ENCODE peak calls at places on chromosomes 7 and 10, in six cellular contexts. One of them, this sample, is unnamed.

GRCh38 chr7:121140790-121141189 is 152.3 kb downstream of the CPED1 start:
- DNase-seq in midbrain: no peak
- DNase-seq in stimulated activated CD4-positive, alpha-beta T cell treated with anti-CD3 and anti-CD28 coated beads, Interleukin-15, amount 100 ng/mL, for 24 hours: peak; percentile 15
- DNase-seq in NCI-H146: no peak
- DNase-seq in naive thymus-derived CD8-positive, alpha-beta T cell: no peak
- DNase-seq in CD4-positive, CD25-positive, alpha-beta regulatory T cell: no peak
- DNase-seq in this sample: no peak

GRCh38 chr7:28686418-28686800 is 271.7 kb downstream of the TRIL start:
- DNase-seq in midbrain: peak; percentile 70
- DNase-seq in stimulated activated CD4-positive, alpha-beta T cell treated with anti-CD3 and anti-CD28 coated beads, Interleukin-15, amount 100 ng/mL, for 24 hours: no peak
- DNase-seq in NCI-H146: no peak
- DNase-seq in naive thymus-derived CD8-positive, alpha-beta T cell: no peak
- DNase-seq in CD4-positive, CD25-positive, alpha-beta regulatory T cell: no peak
- DNase-seq in this sample: no peak

GRCh38 chr10:114350751-114351150 is 53.6 kb downstream of the AFAP1L2 start:
- DNase-seq in midbrain: no peak
- DNase-seq in stimulated activated CD4-positive, alpha-beta T cell treated with anti-CD3 and anti-CD28 coated beads, Interleukin-15, amount 100 ng/mL, for 24 hours: no peak
- DNase-seq in NCI-H146: no peak
- DNase-seq in naive thymus-derived CD8-positive, alpha-beta T cell: no peak
- DNase-seq in CD4-positive, CD25-positive, alpha-beta regulatory T cell: no peak
- DNase-seq in this sample: no peak

GRCh38 chr7:44280993-44281721 is 44.2 kb downstream of the CAMK2B start:
- DNase-seq in midbrain: no peak
- DNase-seq in stimulated activated CD4-positive, alpha-beta T cell treated with anti-CD3 and anti-CD28 coated beads, Interleukin-15, amount 100 ng/mL, for 24 hours: peak; percentile 1
- DNase-seq in NCI-H146: no peak
- DNase-seq in naive thymus-derived CD8-positive, alpha-beta T cell: peak; percentile 9
- DNase-seq in CD4-positive, CD25-positive, alpha-beta regulatory T cell: no peak
- DNase-seq in this sample: no peak

GRCh38 chr7:107150375-107151073 is 18.3 kb upstream of the HBP1 start:
- DNase-seq in midbrain: peak; percentile 67
- DNase-seq in stimulated activated CD4-positive, alpha-beta T cell treated with anti-CD3 and anti-CD28 coated beads, Interleukin-15, amount 100 ng/mL, for 24 hours: peak; percentile 80
- DNase-seq in NCI-H146: peak; percentile 61
- DNase-seq in naive thymus-derived CD8-positive, alpha-beta T cell: peak; percentile 76
- DNase-seq in CD4-positive, CD25-positive, alpha-beta regulatory T cell: peak; percentile 76
- DNase-seq in this sample: peak; percentile 60

GRCh38 chr10:80471715-80472233 is 17.7 kb downstream of the TSPAN14 start:
- DNase-seq in midbrain: no peak
- DNase-seq in stimulated activated CD4-positive, alpha-beta T cell treated with anti-CD3 and anti-CD28 coated beads, Interleukin-15, amount 100 ng/mL, for 24 hours: peak; percentile 73
- DNase-seq in NCI-H146: peak; percentile 59
- DNase-seq in naive thymus-derived CD8-positive, alpha-beta T cell: no peak
- DNase-seq in CD4-positive, CD25-positive, alpha-beta regulatory T cell: no peak
- DNase-seq in this sample: no peak

GRCh38 chr10:7485267-7485601 is 74.4 kb upstream of the SFMBT2 start:
- DNase-seq in midbrain: no peak
- DNase-seq in stimulated activated CD4-positive, alpha-beta T cell treated with anti-CD3 and anti-CD28 coated beads, Interleukin-15, amount 100 ng/mL, for 24 hours: no peak
- DNase-seq in NCI-H146: no peak
- DNase-seq in naive thymus-derived CD8-positive, alpha-beta T cell: no peak
- DNase-seq in CD4-positive, CD25-positive, alpha-beta regulatory T cell: no peak
- DNase-seq in this sample: no peak

GRCh38 chr10:14478201-14478600 is 147.5 kb upstream of the FRMD4A start:
- DNase-seq in midbrain: no peak
- DNase-seq in stimulated activated CD4-positive, alpha-beta T cell treated with anti-CD3 and anti-CD28 coated beads, Interleukin-15, amount 100 ng/mL, for 24 hours: no peak
- DNase-seq in NCI-H146: no peak
- DNase-seq in naive thymus-derived CD8-positive, alpha-beta T cell: no peak
- DNase-seq in CD4-positive, CD25-positive, alpha-beta regulatory T cell: no peak
- DNase-seq in this sample: no peak

GRCh38 chr7:126993626-126994213 is 259.0 kb downstream of the GRM8 start:
- DNase-seq in midbrain: no peak
- DNase-seq in stimulated activated CD4-positive, alpha-beta T cell treated with anti-CD3 and anti-CD28 coated beads, Interleukin-15, amount 100 ng/mL, for 24 hours: no peak
- DNase-seq in NCI-H146: no peak
- DNase-seq in naive thymus-derived CD8-positive, alpha-beta T cell: no peak
- DNase-seq in CD4-positive, CD25-positive, alpha-beta regulatory T cell: no peak
- DNase-seq in this sample: no peak

GRCh38 chr7:142790056-142790455 is 19.3 kb downstream of the PRSS2 start:
- DNase-seq in midbrain: no peak
- DNase-seq in stimulated activated CD4-positive, alpha-beta T cell treated with anti-CD3 and anti-CD28 coated beads, Interleukin-15, amount 100 ng/mL, for 24 hours: no peak
- DNase-seq in NCI-H146: no peak
- DNase-seq in naive thymus-derived CD8-positive, alpha-beta T cell: no peak
- DNase-seq in CD4-positive, CD25-positive, alpha-beta regulatory T cell: peak; percentile 34
- DNase-seq in this sample: no peak

GRCh38 chr10:59700709-59701108 is 8.9 kb downstream of the SLC16A9 start:
- DNase-seq in midbrain: no peak
- DNase-seq in stimulated activated CD4-positive, alpha-beta T cell treated with anti-CD3 and anti-CD28 coated beads, Interleukin-15, amount 100 ng/mL, for 24 hours: no peak
- DNase-seq in NCI-H146: no peak
- DNase-seq in naive thymus-derived CD8-positive, alpha-beta T cell: no peak
- DNase-seq in CD4-positive, CD25-positive, alpha-beta regulatory T cell: no peak
- DNase-seq in this sample: no peak

GRCh38 chr7:151125459-151125834 is 39.2 kb downstream of the AGAP3 start:
- DNase-seq in midbrain: no peak
- DNase-seq in stimulated activated CD4-positive, alpha-beta T cell treated with anti-CD3 and anti-CD28 coated beads, Interleukin-15, amount 100 ng/mL, for 24 hours: no peak
- DNase-seq in NCI-H146: no peak
- DNase-seq in naive thymus-derived CD8-positive, alpha-beta T cell: no peak
- DNase-seq in CD4-positive, CD25-positive, alpha-beta regulatory T cell: no peak
- DNase-seq in this sample: no peak

GRCh38 chr7:133859871-133860427 is 267.2 kb upstream of the LRGUK start:
- DNase-seq in midbrain: no peak
- DNase-seq in stimulated activated CD4-positive, alpha-beta T cell treated with anti-CD3 and anti-CD28 coated beads, Interleukin-15, amount 100 ng/mL, for 24 hours: no peak
- DNase-seq in NCI-H146: no peak
- DNase-seq in naive thymus-derived CD8-positive, alpha-beta T cell: no peak
- DNase-seq in CD4-positive, CD25-positive, alpha-beta regulatory T cell: no peak
- DNase-seq in this sample: no peak

GRCh38 chr7:122470859-122471258 is 166.3 kb upstream of the FEZF1 start:
- DNase-seq in midbrain: no peak
- DNase-seq in stimulated activated CD4-positive, alpha-beta T cell treated with anti-CD3 and anti-CD28 coated beads, Interleukin-15, amount 100 ng/mL, for 24 hours: no peak
- DNase-seq in NCI-H146: no peak
- DNase-seq in naive thymus-derived CD8-positive, alpha-beta T cell: no peak
- DNase-seq in CD4-positive, CD25-positive, alpha-beta regulatory T cell: no peak
- DNase-seq in this sample: no peak

GRCh38 chr7:19621740-19622139 is 87.1 kb downstream of the POLR1F start:
- DNase-seq in midbrain: no peak
- DNase-seq in stimulated activated CD4-positive, alpha-beta T cell treated with anti-CD3 and anti-CD28 coated beads, Interleukin-15, amount 100 ng/mL, for 24 hours: no peak
- DNase-seq in NCI-H146: peak; percentile 2
- DNase-seq in naive thymus-derived CD8-positive, alpha-beta T cell: no peak
- DNase-seq in CD4-positive, CD25-positive, alpha-beta regulatory T cell: no peak
- DNase-seq in this sample: no peak

GRCh38 chr7:125055376-125055775 is 125.8 kb upstream of the POT1 start:
- DNase-seq in midbrain: no peak
- DNase-seq in stimulated activated CD4-positive, alpha-beta T cell treated with anti-CD3 and anti-CD28 coated beads, Interleukin-15, amount 100 ng/mL, for 24 hours: no peak
- DNase-seq in NCI-H146: no peak
- DNase-seq in naive thymus-derived CD8-positive, alpha-beta T cell: no peak
- DNase-seq in CD4-positive, CD25-positive, alpha-beta regulatory T cell: no peak
- DNase-seq in this sample: no peak

GRCh38 chr7:35437619-35438275 is 183.8 kb upstream of the TBX20 start:
- DNase-seq in midbrain: no peak
- DNase-seq in stimulated activated CD4-positive, alpha-beta T cell treated with anti-CD3 and anti-CD28 coated beads, Interleukin-15, amount 100 ng/mL, for 24 hours: no peak
- DNase-seq in NCI-H146: no peak
- DNase-seq in naive thymus-derived CD8-positive, alpha-beta T cell: no peak
- DNase-seq in CD4-positive, CD25-positive, alpha-beta regulatory T cell: no peak
- DNase-seq in this sample: no peak

GRCh38 chr7:94087664-94088352 is 83.7 kb upstream of the BET1 start:
- DNase-seq in midbrain: peak; percentile 11
- DNase-seq in stimulated activated CD4-positive, alpha-beta T cell treated with anti-CD3 and anti-CD28 coated beads, Interleukin-15, amount 100 ng/mL, for 24 hours: peak; percentile 54
- DNase-seq in NCI-H146: peak; percentile 67
- DNase-seq in naive thymus-derived CD8-positive, alpha-beta T cell: no peak
- DNase-seq in CD4-positive, CD25-positive, alpha-beta regulatory T cell: peak; percentile 46
- DNase-seq in this sample: peak; percentile 60

GRCh38 chr10:123945506-123945905 is 53.9 kb upstream of the CPXM2 start:
- DNase-seq in midbrain: peak; percentile 3
- DNase-seq in stimulated activated CD4-positive, alpha-beta T cell treated with anti-CD3 and anti-CD28 coated beads, Interleukin-15, amount 100 ng/mL, for 24 hours: no peak
- DNase-seq in NCI-H146: no peak
- DNase-seq in naive thymus-derived CD8-positive, alpha-beta T cell: no peak
- DNase-seq in CD4-positive, CD25-positive, alpha-beta regulatory T cell: no peak
- DNase-seq in this sample: no peak

GRCh38 chr7:139300390-139300789 is 40.7 kb upstream of the FMC1 start:
- DNase-seq in midbrain: no peak
- DNase-seq in stimulated activated CD4-positive, alpha-beta T cell treated with anti-CD3 and anti-CD28 coated beads, Interleukin-15, amount 100 ng/mL, for 24 hours: no peak
- DNase-seq in NCI-H146: no peak
- DNase-seq in naive thymus-derived CD8-positive, alpha-beta T cell: no peak
- DNase-seq in CD4-positive, CD25-positive, alpha-beta regulatory T cell: no peak
- DNase-seq in this sample: no peak

GRCh38 chr7:156776527-156776926 is 116.5 kb downstream of the LMBR1 start:
- DNase-seq in midbrain: no peak
- DNase-seq in stimulated activated CD4-positive, alpha-beta T cell treated with anti-CD3 and anti-CD28 coated beads, Interleukin-15, amount 100 ng/mL, for 24 hours: no peak
- DNase-seq in NCI-H146: no peak
- DNase-seq in naive thymus-derived CD8-positive, alpha-beta T cell: no peak
- DNase-seq in CD4-positive, CD25-positive, alpha-beta regulatory T cell: no peak
- DNase-seq in this sample: no peak